ENCODE peak calls at places on chromosome 10, in eight cellular contexts. One of them, this sample, is unnamed.

GRCh38 chr10:99172130-99172738 is 63.4 kb downstream of the HPSE2 start:
- DNase-seq in BJ: peak
- DNase-seq in tibial artery: no peak
- DNase-seq in cardiac fibroblast: peak
- DNase-seq in RWPE1: peak
- DNase-seq in CD8-positive, alpha-beta T cell: no peak
- DNase-seq in upper lobe of right lung: no peak
- DNase-seq in AG04450: peak
- DNase-seq in this sample: peak

GRCh38 chr10:50604823-50605222 is 18.9 kb downstream of the SGMS1 start:
- DNase-seq in BJ: no peak
- DNase-seq in tibial artery: no peak
- DNase-seq in cardiac fibroblast: peak
- DNase-seq in RWPE1: no peak
- DNase-seq in CD8-positive, alpha-beta T cell: no peak
- DNase-seq in upper lobe of right lung: no peak
- DNase-seq in AG04450: no peak
- DNase-seq in this sample: no peak

GRCh38 chr10:30893208-30893607 is 138.5 kb downstream of the ZNF438 start:
- DNase-seq in BJ: no peak
- DNase-seq in tibial artery: no peak
- DNase-seq in cardiac fibroblast: peak
- DNase-seq in RWPE1: no peak
- DNase-seq in CD8-positive, alpha-beta T cell: no peak
- DNase-seq in upper lobe of right lung: no peak
- DNase-seq in AG04450: no peak
- DNase-seq in this sample: no peak

GRCh38 chr10:8116926-8117493 is 62.5 kb downstream of the GATA3 start:
- DNase-seq in BJ: no peak
- DNase-seq in tibial artery: no peak
- DNase-seq in cardiac fibroblast: no peak
- DNase-seq in RWPE1: no peak
- DNase-seq in CD8-positive, alpha-beta T cell: no peak
- DNase-seq in upper lobe of right lung: no peak
- DNase-seq in AG04450: no peak
- DNase-seq in this sample: no peak

GRCh38 chr10:72367301-72367970 is 12.7 kb upstream of the DNAJB12 start:
- DNase-seq in BJ: no peak
- DNase-seq in tibial artery: no peak
- DNase-seq in cardiac fibroblast: peak
- DNase-seq in RWPE1: no peak
- DNase-seq in CD8-positive, alpha-beta T cell: no peak
- DNase-seq in upper lobe of right lung: no peak
- DNase-seq in AG04450: no peak
- DNase-seq in this sample: no peak

GRCh38 chr10:114374141-114374791 is 30.0 kb downstream of the AFAP1L2 start:
- DNase-seq in BJ: no peak
- DNase-seq in tibial artery: peak
- DNase-seq in cardiac fibroblast: no peak
- DNase-seq in RWPE1: no peak
- DNase-seq in CD8-positive, alpha-beta T cell: no peak
- DNase-seq in upper lobe of right lung: no peak
- DNase-seq in AG04450: no peak
- DNase-seq in this sample: no peak

GRCh38 chr10:133359554-133359971 is 1.7 kb upstream of the FUOM start:
- DNase-seq in BJ: no peak
- DNase-seq in tibial artery: no peak
- DNase-seq in cardiac fibroblast: no peak
- DNase-seq in RWPE1: no peak
- DNase-seq in CD8-positive, alpha-beta T cell: peak
- DNase-seq in upper lobe of right lung: no peak
- DNase-seq in AG04450: no peak
- DNase-seq in this sample: no peak

GRCh38 chr10:8059191-8059936 is 4.9 kb downstream of the GATA3 start:
- DNase-seq in BJ: no peak
- DNase-seq in tibial artery: no peak
- DNase-seq in cardiac fibroblast: no peak
- DNase-seq in RWPE1: no peak
- DNase-seq in CD8-positive, alpha-beta T cell: peak
- DNase-seq in upper lobe of right lung: no peak
- DNase-seq in AG04450: no peak
- DNase-seq in this sample: no peak

GRCh38 chr10:37747081-37747480 is 110.3 kb downstream of the ZNF248 start:
- DNase-seq in BJ: no peak
- DNase-seq in tibial artery: no peak
- DNase-seq in cardiac fibroblast: no peak
- DNase-seq in RWPE1: no peak
- DNase-seq in CD8-positive, alpha-beta T cell: no peak
- DNase-seq in upper lobe of right lung: no peak
- DNase-seq in AG04450: no peak
- DNase-seq in this sample: no peak

GRCh38 chr10:110535958-110536891 is 31.3 kb upstream of the SMC3 start:
- DNase-seq in BJ: no peak
- DNase-seq in tibial artery: no peak
- DNase-seq in cardiac fibroblast: peak
- DNase-seq in RWPE1: no peak
- DNase-seq in CD8-positive, alpha-beta T cell: peak
- DNase-seq in upper lobe of right lung: peak
- DNase-seq in AG04450: peak
- DNase-seq in this sample: no peak

GRCh38 chr10:31100662-31101061 is 69.0 kb upstream of the ZNF438 start:
- DNase-seq in BJ: no peak
- DNase-seq in tibial artery: no peak
- DNase-seq in cardiac fibroblast: no peak
- DNase-seq in RWPE1: no peak
- DNase-seq in CD8-positive, alpha-beta T cell: no peak
- DNase-seq in upper lobe of right lung: no peak
- DNase-seq in AG04450: no peak
- DNase-seq in this sample: no peak

GRCh38 chr10:126187399-126187798 is 200.9 kb downstream of the ADAM12 start:
- DNase-seq in BJ: no peak
- DNase-seq in tibial artery: no peak
- DNase-seq in cardiac fibroblast: no peak
- DNase-seq in RWPE1: no peak
- DNase-seq in CD8-positive, alpha-beta T cell: no peak
- DNase-seq in upper lobe of right lung: no peak
- DNase-seq in AG04450: no peak
- DNase-seq in this sample: no peak
- TF ChIP-seq CTCF in BJ: no peak
- TF ChIP-seq CTCF in tibial artery: no peak
- TF ChIP-seq CTCF in cardiac fibroblast: no peak
- TF ChIP-seq CTCF in RWPE1: no peak
- TF ChIP-seq CTCF in CD8-positive, alpha-beta T cell: no peak
- TF ChIP-seq CTCF in upper lobe of right lung: no peak
- TF ChIP-seq CTCF in AG04450: no peak
- TF ChIP-seq CTCF in this sample: no peak

GRCh38 chr10:124349993-124350280 is 68.8 kb downstream of the OAT start:
- DNase-seq in BJ: no peak
- DNase-seq in tibial artery: no peak
- DNase-seq in cardiac fibroblast: no peak
- DNase-seq in RWPE1: no peak
- DNase-seq in CD8-positive, alpha-beta T cell: no peak
- DNase-seq in upper lobe of right lung: no peak
- DNase-seq in AG04450: no peak
- DNase-seq in this sample: no peak

GRCh38 chr10:124346831-124347230 is 71.9 kb downstream of the OAT start:
- DNase-seq in BJ: no peak
- DNase-seq in tibial artery: peak
- DNase-seq in cardiac fibroblast: no peak
- DNase-seq in RWPE1: no peak
- DNase-seq in CD8-positive, alpha-beta T cell: no peak
- DNase-seq in upper lobe of right lung: no peak
- DNase-seq in AG04450: no peak
- DNase-seq in this sample: no peak

GRCh38 chr10:124349231-124349992 is 69.3 kb downstream of the OAT start:
- DNase-seq in BJ: no peak
- DNase-seq in tibial artery: peak
- DNase-seq in cardiac fibroblast: no peak
- DNase-seq in RWPE1: no peak
- DNase-seq in CD8-positive, alpha-beta T cell: no peak
- DNase-seq in upper lobe of right lung: peak
- DNase-seq in AG04450: no peak
- DNase-seq in this sample: no peak

GRCh38 chr10:124347956-124348355 is 70.8 kb downstream of the OAT start:
- DNase-seq in BJ: no peak
- DNase-seq in tibial artery: peak
- DNase-seq in cardiac fibroblast: no peak
- DNase-seq in RWPE1: no peak
- DNase-seq in CD8-positive, alpha-beta T cell: no peak
- DNase-seq in upper lobe of right lung: peak
- DNase-seq in AG04450: no peak
- DNase-seq in this sample: no peak

GRCh38 chr10:124348801-124349200 is 69.9 kb downstream of the OAT start:
- DNase-seq in BJ: no peak
- DNase-seq in tibial artery: no peak
- DNase-seq in cardiac fibroblast: no peak
- DNase-seq in RWPE1: no peak
- DNase-seq in CD8-positive, alpha-beta T cell: no peak
- DNase-seq in upper lobe of right lung: peak
- DNase-seq in AG04450: no peak
- DNase-seq in this sample: no peak
- TF ChIP-seq CTCF in BJ: no peak
- TF ChIP-seq CTCF in tibial artery: no peak
- TF ChIP-seq CTCF in cardiac fibroblast: no peak
- TF ChIP-seq CTCF in RWPE1: no peak
- TF ChIP-seq CTCF in CD8-positive, alpha-beta T cell: no peak
- TF ChIP-seq CTCF in upper lobe of right lung: no peak
- TF ChIP-seq CTCF in AG04450: no peak
- TF ChIP-seq CTCF in this sample: no peak

GRCh38 chr10:35780970-35781642 is 139.0 kb upstream of the FZD8 start:
- DNase-seq in BJ: no peak
- DNase-seq in tibial artery: no peak
- DNase-seq in cardiac fibroblast: peak
- DNase-seq in RWPE1: no peak
- DNase-seq in CD8-positive, alpha-beta T cell: no peak
- DNase-seq in upper lobe of right lung: no peak
- DNase-seq in AG04450: no peak
- DNase-seq in this sample: no peak
- TF ChIP-seq CTCF in BJ: no peak
- TF ChIP-seq CTCF in tibial artery: no peak
- TF ChIP-seq CTCF in cardiac fibroblast: no peak
- TF ChIP-seq CTCF in RWPE1: no peak
- TF ChIP-seq CTCF in CD8-positive, alpha-beta T cell: no peak
- TF ChIP-seq CTCF in upper lobe of right lung: peak
- TF ChIP-seq CTCF in AG04450: no peak
- TF ChIP-seq CTCF in this sample: no peak

GRCh38 chr10:128326851-128327250 is 200.6 kb upstream of the MKI67 start:
- DNase-seq in BJ: no peak
- DNase-seq in tibial artery: no peak
- DNase-seq in cardiac fibroblast: no peak
- DNase-seq in RWPE1: no peak
- DNase-seq in CD8-positive, alpha-beta T cell: peak
- DNase-seq in upper lobe of right lung: no peak
- DNase-seq in AG04450: no peak
- DNase-seq in this sample: no peak
- TF ChIP-seq CTCF in BJ: no peak
- TF ChIP-seq CTCF in tibial artery: no peak
- TF ChIP-seq CTCF in cardiac fibroblast: no peak
- TF ChIP-seq CTCF in RWPE1: no peak
- TF ChIP-seq CTCF in CD8-positive, alpha-beta T cell: no peak
- TF ChIP-seq CTCF in upper lobe of right lung: no peak
- TF ChIP-seq CTCF in AG04450: no peak
- TF ChIP-seq CTCF in this sample: no peak

GRCh38 chr10:1183033-1183396 is 126.8 kb downstream of the WDR37 start:
- DNase-seq in BJ: no peak
- DNase-seq in tibial artery: no peak
- DNase-seq in cardiac fibroblast: no peak
- DNase-seq in RWPE1: no peak
- DNase-seq in CD8-positive, alpha-beta T cell: no peak
- DNase-seq in upper lobe of right lung: peak
- DNase-seq in AG04450: no peak
- DNase-seq in this sample: peak

GRCh38 chr10:1182280-1183032 is 126.3 kb downstream of the WDR37 start:
- DNase-seq in BJ: no peak
- DNase-seq in tibial artery: no peak
- DNase-seq in cardiac fibroblast: no peak
- DNase-seq in RWPE1: no peak
- DNase-seq in CD8-positive, alpha-beta T cell: no peak
- DNase-seq in upper lobe of right lung: peak
- DNase-seq in AG04450: no peak
- DNase-seq in this sample: no peak

GRCh38 chr10:1179346-1180070 is 123.3 kb downstream of the WDR37 start:
- DNase-seq in BJ: no peak
- DNase-seq in tibial artery: no peak
- DNase-seq in cardiac fibroblast: no peak
- DNase-seq in RWPE1: no peak
- DNase-seq in CD8-positive, alpha-beta T cell: no peak
- DNase-seq in upper lobe of right lung: peak
- DNase-seq in AG04450: no peak
- DNase-seq in this sample: no peak

GRCh38 chr10:1180071-1180730 is 124.0 kb downstream of the WDR37 start:
- DNase-seq in BJ: no peak
- DNase-seq in tibial artery: no peak
- DNase-seq in cardiac fibroblast: no peak
- DNase-seq in RWPE1: no peak
- DNase-seq in CD8-positive, alpha-beta T cell: no peak
- DNase-seq in upper lobe of right lung: peak
- DNase-seq in AG04450: no peak
- DNase-seq in this sample: no peak

DNA sequence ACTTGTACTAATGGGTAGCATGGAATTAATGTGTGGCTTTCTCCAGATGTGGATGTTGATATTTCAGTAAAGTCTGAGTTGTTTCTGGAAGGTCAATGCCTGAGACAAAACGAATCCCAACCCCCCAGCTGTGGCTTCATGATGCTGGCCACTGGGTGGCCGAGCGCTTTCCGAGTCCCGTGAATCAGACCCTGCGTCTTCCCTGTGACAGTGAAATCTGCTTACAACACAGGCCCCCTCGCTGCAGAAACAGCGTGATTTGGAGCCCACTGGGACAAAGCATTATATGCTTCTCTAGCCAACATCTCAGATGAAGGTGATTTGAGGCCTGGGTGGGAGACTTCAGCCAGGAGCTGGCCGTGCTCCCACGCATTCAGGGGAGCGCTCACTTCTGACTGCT is 124.7 kb downstream of the WDR37 start:
- DNase-seq in BJ: no peak
- DNase-seq in tibial artery: no peak
- DNase-seq in cardiac fibroblast: no peak
- DNase-seq in RWPE1: no peak
- DNase-seq in CD8-positive, alpha-beta T cell: no peak
- DNase-seq in upper lobe of right lung: peak
- DNase-seq in AG04450: no peak
- DNase-seq in this sample: no peak
- TF ChIP-seq CTCF in BJ: no peak
- TF ChIP-seq CTCF in tibial artery: no peak
- TF ChIP-seq CTCF in cardiac fibroblast: no peak
- TF ChIP-seq CTCF in RWPE1: no peak
- TF ChIP-seq CTCF in CD8-positive, alpha-beta T cell: no peak
- TF ChIP-seq CTCF in upper lobe of right lung: no peak
- TF ChIP-seq CTCF in AG04450: no peak
- TF ChIP-seq CTCF in this sample: no peak

DNA sequence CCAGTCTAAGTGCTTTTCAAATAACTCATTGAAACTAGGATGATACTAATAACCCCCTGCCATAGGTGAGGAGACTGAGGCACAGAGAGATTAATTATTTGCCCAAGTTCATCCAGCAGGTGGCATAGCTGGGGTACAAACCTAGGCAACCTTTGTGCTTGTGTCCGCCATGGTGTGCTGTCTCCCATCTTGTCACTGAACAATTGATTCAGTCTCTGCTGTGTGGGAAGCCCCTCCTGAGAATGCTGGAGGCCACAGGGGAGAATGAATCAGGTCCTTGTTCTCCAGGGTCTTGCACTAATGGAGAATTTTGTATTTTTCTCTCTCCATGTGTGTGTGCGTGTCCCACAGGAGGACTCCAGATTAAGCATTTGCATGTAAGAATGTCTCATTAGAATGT is 15.8 kb upstream of the TMEM236 start:
- DNase-seq in BJ: no peak
- DNase-seq in tibial artery: no peak
- DNase-seq in cardiac fibroblast: no peak
- DNase-seq in RWPE1: no peak
- DNase-seq in CD8-positive, alpha-beta T cell: no peak
- DNase-seq in upper lobe of right lung: no peak
- DNase-seq in AG04450: no peak
- DNase-seq in this sample: no peak
- TF ChIP-seq CTCF in BJ: peak
- TF ChIP-seq CTCF in tibial artery: no peak
- TF ChIP-seq CTCF in cardiac fibroblast: no peak
- TF ChIP-seq CTCF in RWPE1: no peak
- TF ChIP-seq CTCF in CD8-positive, alpha-beta T cell: no peak
- TF ChIP-seq CTCF in upper lobe of right lung: no peak
- TF ChIP-seq CTCF in AG04450: no peak
- TF ChIP-seq CTCF in this sample: no peak